ENCODE peak calls at places on chromosomes 6 and 20, in seven cellular contexts. Z is substantia nigra; G is amniotic stem cell; N is AG04450; U is NT2/D1; P is activated T-cell treated with anti-CD3 and anti-CD28 coated beads, Interleukin-2, amount 50 U/mL, for 72 hours; K is aorta. Y is an unnamed sample.

GRCh38 chr6:112117554-112117953 is 30.2 kb downstream of the FAM229B start:
- DNase-seq in Z (no peak), G (no peak), N (no peak), U (no peak), P (peak), K (no peak), Y (no peak)

GRCh38 chr6:79750806-79751205 is 119.7 kb downstream of the SH3BGRL2 start:
- DNase-seq in Z (no peak), G (no peak), N (no peak), U (no peak), P (no peak), K (no peak), Y (no peak)

GRCh38 chr6:73461537-73462350 is at the start of gene MTO1:
- DNase-seq in Z (peak), G (peak), N (peak), U (peak), P (peak), K (peak), Y (peak)

GRCh38 chr6:64580346-64580745 is 944.7 kb downstream of the PHF3 start:
- DNase-seq in Z (no peak), G (no peak), N (peak), U (no peak), P (no peak), K (no peak), Y (no peak)

GRCh38 chr6:73700060-73700459 is 4.1 kb downstream of the CD109 start:
- DNase-seq in Z (no peak), G (no peak), N (no peak), U (no peak), P (no peak), K (no peak), Y (no peak)

GRCh38 chr6:91366781-91367180 is 779.9 kb upstream of the MAP3K7 start:
- DNase-seq in Z (no peak), G (no peak), N (no peak), U (no peak), P (no peak), K (no peak), Y (no peak)

GRCh38 chr20:60046011-60046413 is 87.8 kb downstream of the CDH26 start:
- DNase-seq in Z (no peak), G (no peak), N (no peak), U (no peak), P (no peak), K (no peak), Y (no peak)

GRCh38 chr20:53142225-53142624 is 170.1 kb downstream of the TSHZ2 start:
- DNase-seq in Z (no peak), G (no peak), N (no peak), U (no peak), P (no peak), K (no peak), Y (no peak)

GRCh38 chr6:87794922-87795885 is 93.2 kb upstream of the AKIRIN2 start:
- DNase-seq in Z (no peak), G (no peak), N (no peak), U (no peak), P (no peak), K (no peak), Y (no peak)

GRCh38 chr20:8608470-8608869 is 460.4 kb upstream of the PLCB4 start:
- DNase-seq in Z (no peak), G (no peak), N (no peak), U (no peak), P (no peak), K (no peak), Y (no peak)